ENCODE peak calls at places on chromosomes 16 and 17, in six cellular contexts. One of them, this sample, is unnamed.

GRCh38 chr17:58538801-58539410 is 24.5 kb upstream of the MTMR4 start:
- DNase-seq in SJCRH30: no peak
- DNase-seq in CD8-positive, alpha-beta T cell: no peak
- DNase-seq in HCT116: no peak
- DNase-seq in fibroblast of pulmonary artery: peak
- DNase-seq in lower leg skin: no peak
- DNase-seq in this sample: no peak

GRCh38 chr17:59963738-59964454 is 644 bp downstream of the RNFT1 start:
- DNase-seq in HCT116: no peak
- DNase-seq in lower leg skin: no peak
- DNase-seq in SJCRH30: peak
- DNase-seq in fibroblast of pulmonary artery: peak
- DNase-seq in CD8-positive, alpha-beta T cell: peak
- DNase-seq in this sample: no peak

GRCh38 chr17:18258356-18259038 is at the start of gene FLII:
- DNase-seq in lower leg skin: peak
- DNase-seq in HCT116: no peak
- DNase-seq in SJCRH30: peak
- DNase-seq in CD8-positive, alpha-beta T cell: peak
- DNase-seq in fibroblast of pulmonary artery: peak
- DNase-seq in this sample: no peak

GRCh38 chr16:89842471-89843408 is 14.5 kb downstream of the SPIRE2 start:
- DNase-seq in fibroblast of pulmonary artery: peak
- DNase-seq in lower leg skin: no peak
- DNase-seq in HCT116: no peak
- DNase-seq in CD8-positive, alpha-beta T cell: no peak
- DNase-seq in SJCRH30: peak
- DNase-seq in this sample: no peak

GRCh38 chr16:74015953-74016352 is 280.7 kb upstream of the PSMD7 start:
- DNase-seq in lower leg skin: no peak
- DNase-seq in HCT116: no peak
- DNase-seq in SJCRH30: no peak
- DNase-seq in fibroblast of pulmonary artery: no peak
- DNase-seq in CD8-positive, alpha-beta T cell: no peak
- DNase-seq in this sample: no peak

GRCh38 chr17:2709173-2709661 is 2.3 kb downstream of the CLUH start:
- DNase-seq in HCT116: no peak
- DNase-seq in lower leg skin: peak
- DNase-seq in SJCRH30: no peak
- DNase-seq in CD8-positive, alpha-beta T cell: no peak
- DNase-seq in fibroblast of pulmonary artery: no peak
- DNase-seq in this sample: no peak

GRCh38 chr16:9102379-9102778 is 10.9 kb downstream of the HAPSTR1 start:
- DNase-seq in fibroblast of pulmonary artery: peak
- DNase-seq in SJCRH30: peak
- DNase-seq in HCT116: no peak
- DNase-seq in lower leg skin: no peak
- DNase-seq in CD8-positive, alpha-beta T cell: no peak
- DNase-seq in this sample: no peak

GRCh38 chr17:68011199-68011665 is 15.0 kb upstream of the C17orf58 start:
- DNase-seq in HCT116: no peak
- DNase-seq in CD8-positive, alpha-beta T cell: peak
- DNase-seq in lower leg skin: no peak
- DNase-seq in SJCRH30: no peak
- DNase-seq in fibroblast of pulmonary artery: peak
- DNase-seq in this sample: no peak

GRCh38 chr17:43908111-43908721 is 880 bp upstream of the MPP2 start:
- DNase-seq in CD8-positive, alpha-beta T cell: peak
- DNase-seq in SJCRH30: peak
- DNase-seq in fibroblast of pulmonary artery: peak
- DNase-seq in lower leg skin: peak
- DNase-seq in HCT116: peak
- DNase-seq in this sample: peak

GRCh38 chr16:83802135-83802534 is 5.6 kb upstream of the HSBP1 start:
- DNase-seq in lower leg skin: peak
- DNase-seq in SJCRH30: no peak
- DNase-seq in HCT116: no peak
- DNase-seq in fibroblast of pulmonary artery: peak
- DNase-seq in CD8-positive, alpha-beta T cell: no peak
- DNase-seq in this sample: no peak

DNA sequence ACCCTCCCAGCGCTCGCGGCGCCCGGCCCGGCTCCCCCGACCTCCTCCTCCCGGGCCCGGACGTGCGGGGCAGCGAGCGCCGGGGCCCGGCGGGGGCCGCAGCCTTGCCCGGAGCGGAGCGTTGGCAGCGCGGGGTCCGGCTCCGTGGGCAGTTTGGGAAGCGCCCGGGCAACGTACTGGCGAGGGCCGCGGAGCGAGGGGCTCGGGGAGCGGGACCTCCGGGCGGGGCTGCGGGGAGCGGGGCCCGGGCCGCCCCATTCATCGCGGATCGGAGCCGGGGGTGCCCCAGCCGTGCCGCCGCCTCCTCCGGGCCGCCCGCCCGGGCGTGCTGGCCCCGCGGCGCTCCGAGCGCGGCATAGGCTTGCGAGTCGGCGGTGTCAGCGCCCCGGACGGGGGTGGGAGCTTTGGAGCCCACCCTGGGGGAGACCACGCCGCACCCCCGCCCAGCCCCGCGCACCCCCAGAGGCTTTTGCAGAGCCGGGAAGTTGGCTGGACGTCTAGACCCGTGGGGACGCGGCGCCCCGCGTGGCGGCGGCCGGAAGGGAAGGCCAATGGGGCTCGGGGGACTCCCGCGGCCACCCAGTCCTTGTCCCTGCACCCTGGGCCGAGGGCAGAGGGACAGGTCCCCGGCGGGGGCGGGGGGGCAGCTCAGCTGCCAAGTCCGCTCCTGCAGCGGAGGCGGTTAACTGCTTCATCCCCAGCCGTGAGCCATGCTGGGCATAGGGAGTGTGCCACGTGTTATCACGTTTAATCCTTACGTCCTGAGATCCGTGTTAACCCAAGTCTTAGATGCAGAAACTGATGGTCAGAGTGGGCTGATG is 852 bp downstream of the ZNF469 start:
- DNase-seq in CD8-positive, alpha-beta T cell: no peak
- DNase-seq in lower leg skin: no peak
- DNase-seq in fibroblast of pulmonary artery: peak
- DNase-seq in HCT116: peak
- DNase-seq in SJCRH30: no peak
- DNase-seq in this sample: no peak
- H3K4me3 ChIP-seq in CD8-positive, alpha-beta T cell: no peak
- H3K4me3 ChIP-seq in lower leg skin: no peak
- H3K4me3 ChIP-seq in fibroblast of pulmonary artery: peak
- H3K4me3 ChIP-seq in HCT116: peak
- H3K4me3 ChIP-seq in SJCRH30: no peak
- H3K4me3 ChIP-seq in this sample: no peak

GRCh38 chr17:57275365-57275764 is 19.0 kb downstream of the MSI2 start:
- DNase-seq in HCT116: no peak
- DNase-seq in lower leg skin: no peak
- DNase-seq in SJCRH30: no peak
- DNase-seq in CD8-positive, alpha-beta T cell: no peak
- DNase-seq in fibroblast of pulmonary artery: no peak
- DNase-seq in this sample: no peak
- H3K4me3 ChIP-seq in HCT116: no peak
- H3K4me3 ChIP-seq in lower leg skin: no peak
- H3K4me3 ChIP-seq in SJCRH30: no peak
- H3K4me3 ChIP-seq in CD8-positive, alpha-beta T cell: no peak
- H3K4me3 ChIP-seq in fibroblast of pulmonary artery: no peak
- H3K4me3 ChIP-seq in this sample: no peak

DNA sequence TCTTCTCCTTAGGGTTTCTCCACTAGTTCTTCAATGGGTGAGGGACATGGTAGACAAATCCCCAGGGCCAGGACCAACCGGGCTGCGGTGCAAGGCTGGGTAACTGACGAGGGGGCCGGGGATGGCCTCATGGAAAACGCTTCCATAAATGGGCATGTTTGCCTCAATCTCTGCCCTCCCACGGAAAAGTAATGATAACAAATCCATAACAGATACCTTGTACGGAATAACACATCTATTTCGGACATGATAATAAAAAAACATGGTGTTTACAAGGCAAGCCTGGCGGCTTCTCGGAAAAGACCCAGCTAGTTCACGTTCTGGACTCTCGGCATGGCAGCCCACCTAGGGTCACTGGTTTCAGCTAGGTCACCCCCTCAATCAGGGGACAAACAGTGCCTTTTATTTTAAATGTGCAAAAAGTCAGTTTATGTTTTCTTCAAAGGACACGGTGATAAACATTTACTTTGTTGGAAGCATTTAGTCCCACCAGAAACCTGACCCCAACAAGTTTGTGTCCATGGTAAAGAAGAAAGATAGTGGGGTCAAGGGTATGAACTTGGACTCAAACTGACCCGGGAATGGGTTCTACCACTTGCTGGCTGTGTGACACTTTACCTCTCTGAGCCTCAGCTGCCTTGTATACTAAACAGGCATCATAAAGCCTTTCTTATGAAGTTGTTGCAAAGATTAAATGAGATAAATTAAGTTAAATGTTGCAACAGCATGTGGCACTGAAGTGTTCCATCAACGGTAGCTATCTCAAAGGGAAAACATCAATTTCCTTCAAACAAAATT is 1.7 kb downstream of the MYH11 start:
- DNase-seq in lower leg skin: no peak
- DNase-seq in CD8-positive, alpha-beta T cell: no peak
- DNase-seq in HCT116: no peak
- DNase-seq in SJCRH30: no peak
- DNase-seq in fibroblast of pulmonary artery: no peak
- DNase-seq in this sample: no peak
- H3K4me3 ChIP-seq in lower leg skin: no peak
- H3K4me3 ChIP-seq in CD8-positive, alpha-beta T cell: no peak
- H3K4me3 ChIP-seq in HCT116: no peak
- H3K4me3 ChIP-seq in SJCRH30: no peak
- H3K4me3 ChIP-seq in fibroblast of pulmonary artery: no peak
- H3K4me3 ChIP-seq in this sample: no peak

GRCh38 chr16:11326737-11327276 is 18.5 kb upstream of the RMI2 start:
- DNase-seq in lower leg skin: no peak
- DNase-seq in fibroblast of pulmonary artery: no peak
- DNase-seq in HCT116: no peak
- DNase-seq in SJCRH30: no peak
- DNase-seq in CD8-positive, alpha-beta T cell: no peak
- DNase-seq in this sample: no peak
- H3K4me3 ChIP-seq in lower leg skin: no peak
- H3K4me3 ChIP-seq in fibroblast of pulmonary artery: no peak
- H3K4me3 ChIP-seq in HCT116: no peak
- H3K4me3 ChIP-seq in SJCRH30: no peak
- H3K4me3 ChIP-seq in CD8-positive, alpha-beta T cell: no peak
- H3K4me3 ChIP-seq in this sample: no peak

This sample was measured in Jurkat, Clone E6-1.